ENCODE peak calls at places on chromosomes 13 and 19, in five cellular contexts. N, V, A, L and Q are unnamed samples.

GRCh38 chr19:44951179-44952159 is 3.7 kb upstream of the CLPTM1 start:
- DNase-seq in N (no peak), V (peak), A (peak), L (peak), Q (peak)

GRCh38 chr19:29705706-29706105 is 9.4 kb downstream of the C19orf12 start:
- DNase-seq in N (no peak), V (no peak), A (no peak), L (no peak), Q (no peak)

GRCh38 chr19:6593651-6594416 is 2.9 kb upstream of the CD70 start:
- DNase-seq in N (no peak), V (no peak), A (no peak), L (no peak), Q (no peak)

GRCh38 chr13:76732367-76732766 is 153.8 kb downstream of the KCTD12 start:
- DNase-seq in N (no peak), V (no peak), A (no peak), L (no peak), Q (no peak)

GRCh38 chr19:4709440-4710280 is 14.0 kb downstream of the DPP9 start:
- DNase-seq in N (no peak), V (no peak), A (no peak), L (no peak), Q (no peak)

GRCh38 chr13:114100446-114101320 is 31.7 kb downstream of the RASA3 start:
- DNase-seq in N (no peak), V (no peak), A (no peak), L (no peak), Q (no peak)

GRCh38 chr13:44313674-44314073 is 60.0 kb upstream of the SERP2 start:
- DNase-seq in N (peak), V (no peak), A (peak), L (no peak), Q (no peak)

GRCh38 chr19:11453468-11454341 is 18.3 kb downstream of the PRKCSH start:
- DNase-seq in N (no peak), V (no peak), A (no peak), L (peak), Q (no peak)

GRCh38 chr19:40776966-40777794 is 867 bp upstream of the RAB4B start:
- DNase-seq in N (peak), V (peak), A (peak), L (peak), Q (peak)

GRCh38 chr19:53034948-53035675 is 9.4 kb upstream of the ERVV-2 start:
- DNase-seq in N (no peak), V (no peak), A (no peak), L (no peak), Q (no peak)

GRCh38 chr13:77397636-77398035 is 70.7 kb upstream of the MYCBP2 start:
- DNase-seq in N (no peak), V (no peak), A (no peak), L (no peak), Q (no peak)

GRCh38 chr19:10863107-10863700 is 8.1 kb upstream of the CARM1 start:
- DNase-seq in N (no peak), V (no peak), A (peak), L (no peak), Q (no peak)

GRCh38 chr19:16688084-16688483 is 27.1 kb downstream of the TMEM38A start:
- DNase-seq in N (no peak), V (no peak), A (no peak), L (no peak), Q (no peak)

GRCh38 chr13:106372199-106373160 is 163.0 kb downstream of the EFNB2 start:
- DNase-seq in N (no peak), V (no peak), A (peak), L (no peak), Q (no peak)

GRCh38 chr19:45103625-45104319 is 10.8 kb downstream of the PPP1R37 start:
- DNase-seq in N (no peak), V (no peak), A (no peak), L (no peak), Q (no peak)

GRCh38 chr19:19507354-19507753 is 8.0 kb downstream of the TSSK6 start:
- DNase-seq in N (no peak), V (no peak), A (no peak), L (no peak), Q (no peak)

GRCh38 chr13:79423801-79424642 is 18.0 kb upstream of the RBM26 start:
- DNase-seq in N (no peak), V (no peak), A (no peak), L (peak), Q (no peak)

GRCh38 chr13:99228737-99229691 is 28.4 kb downstream of the UBAC2 start:
- DNase-seq in N (no peak), V (no peak), A (peak), L (no peak), Q (no peak)

GRCh38 chr19:28424662-28425430 is 788.1 kb downstream of the UQCRFS1 start:
- DNase-seq in N (no peak), V (no peak), A (no peak), L (no peak), Q (no peak)

GRCh38 chr19:41801682-41802317 is 5.4 kb downstream of the CEACAM3 start:
- DNase-seq in N (no peak), V (peak), A (no peak), L (no peak), Q (no peak)

GRCh38 chr13:35527451-35527850 is 51.0 kb upstream of the MAB21L1 start:
- DNase-seq in N (no peak), V (no peak), A (no peak), L (no peak), Q (no peak)

GRCh38 chr13:85608255-85608829 is 190.9 kb downstream of the SLITRK6 start:
- DNase-seq in N (no peak), V (no peak), A (no peak), L (no peak), Q (no peak)

GRCh38 chr13:111373486-111373885 is 53.0 kb downstream of the TEX29 start:
- DNase-seq in N (no peak), V (no peak), A (no peak), L (no peak), Q (no peak)

GRCh38 chr19:19662866-19663291 is 597 bp downstream of the ATP13A1 start:
- DNase-seq in N (no peak), V (no peak), A (no peak), L (no peak), Q (no peak)

GRCh38 chr13:43431279-43431678 is 355.5 kb downstream of the ENOX1 start:
- DNase-seq in N (no peak), V (no peak), A (no peak), L (no peak), Q (no peak)

GRCh38 chr19:58059003-58059671 is at the start of gene ZNF135:
- DNase-seq in N (peak), V (peak), A (peak), L (peak), Q (peak)

GRCh38 chr19:3211191-3211590 is 13.3 kb upstream of the CELF5 start:
- DNase-seq in N (no peak), V (no peak), A (no peak), L (no peak), Q (no peak)

GRCh38 chr19:932647-933552 is 7.1 kb downstream of the ARID3A start:
- DNase-seq in N (no peak), V (peak), A (peak), L (peak), Q (no peak)
- H3K27ac ChIP-seq in N (no peak), V (peak), A (no peak), L (peak), Q (no peak)

GRCh38 chr19:36028313-36029041 is 4.2 kb downstream of the CLIP3 start:
- DNase-seq in N (no peak), V (no peak), A (no peak), L (no peak), Q (no peak)
- H3K4me3 ChIP-seq in N (no peak), V (no peak), A (no peak), L (no peak), Q (no peak)

DNA sequence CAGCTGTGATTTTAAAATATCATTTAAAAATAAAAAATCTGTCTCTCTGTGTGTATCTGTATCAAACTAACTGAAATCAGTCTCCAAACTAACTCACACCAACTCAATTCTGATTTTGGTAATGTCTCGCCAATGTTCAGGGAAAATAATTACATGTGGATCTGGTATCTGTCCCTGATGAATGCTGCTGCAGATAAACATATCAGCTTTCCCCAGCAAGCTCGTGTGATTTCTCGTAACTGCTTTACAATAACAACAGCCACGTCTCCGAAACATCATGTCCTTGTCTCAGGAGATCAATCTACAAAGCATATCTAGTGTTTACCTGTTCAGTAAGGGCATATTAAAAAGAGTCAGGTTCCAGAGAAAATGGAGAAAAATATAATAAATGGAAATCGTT is 129.0 kb downstream of the IRS2 start:
- DNase-seq in N (no peak), V (no peak), A (no peak), L (no peak), Q (no peak)
- H3K27ac ChIP-seq in N (no peak), V (no peak), A (no peak), L (no peak), Q (no peak)

DNA sequence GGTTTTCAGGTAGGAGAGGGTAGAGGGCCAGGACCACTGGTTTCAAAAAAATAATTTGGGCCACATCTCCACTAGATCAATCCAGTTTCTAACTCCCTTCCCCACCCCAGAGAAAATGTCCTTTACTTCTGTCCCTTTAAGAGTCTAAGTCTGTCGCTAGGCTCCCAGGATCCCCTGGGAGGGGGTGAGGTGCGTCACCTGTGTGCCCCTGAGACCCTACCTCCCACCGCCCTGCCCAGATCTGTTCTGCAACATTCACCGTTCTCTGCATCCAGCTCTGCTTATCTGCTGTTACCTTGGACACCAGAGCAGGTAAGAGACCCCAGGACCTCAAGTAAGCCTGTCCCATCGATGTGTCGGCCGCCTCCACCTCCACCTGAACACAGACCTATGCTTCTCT is at the start of gene GFY:
- DNase-seq in N (no peak), V (no peak), A (no peak), L (no peak), Q (no peak)
- H3K4me3 ChIP-seq in N (no peak), V (no peak), A (no peak), L (no peak), Q (no peak)

GRCh38 chr13:50127017-50127725 is 111.9 kb downstream of the KCNRG start:
- DNase-seq in N (peak), V (peak), A (no peak), L (peak), Q (no peak)
- H3K27ac ChIP-seq in N (no peak), V (peak), A (no peak), L (peak), Q (peak)

DNA sequence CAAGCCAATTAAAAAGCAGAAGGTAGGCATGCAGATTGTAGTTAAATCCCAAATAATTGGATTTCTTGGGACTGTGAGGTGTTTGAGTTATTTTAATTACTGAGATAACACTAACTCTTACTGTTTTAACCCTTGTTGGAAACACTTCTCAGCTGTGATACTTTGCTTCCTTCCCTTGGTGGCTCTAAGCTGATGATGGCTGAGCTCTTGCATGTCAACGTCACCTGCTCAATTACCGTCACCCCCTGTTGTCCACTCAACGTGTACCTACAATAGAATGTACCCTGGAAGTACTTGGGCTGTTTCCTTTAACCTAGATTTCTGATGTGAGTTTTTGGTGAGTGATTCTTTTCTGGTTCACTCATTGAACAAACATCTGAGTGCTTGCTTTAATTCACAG is 303.4 kb downstream of the SLC7A1 start:
- DNase-seq in N (no peak), V (no peak), A (no peak), L (no peak), Q (no peak)
- H3K4me3 ChIP-seq in N (no peak), V (no peak), A (no peak), L (no peak), Q (no peak)

GRCh38 chr19:1254530-1255185 is 6.3 kb downstream of the MIDN start:
- DNase-seq in N (no peak), V (no peak), A (no peak), L (no peak), Q (no peak)
- H3K27ac ChIP-seq in N (peak), V (peak), A (no peak), L (peak), Q (peak)

GRCh38 chr19:9834302-9834725 is 804 bp upstream of the PIN1 start:
- DNase-seq in N (no peak), V (no peak), A (no peak), L (no peak), Q (no peak)
- H3K4me3 ChIP-seq in N (peak), V (no peak), A (peak), L (peak), Q (peak)